ENCODE peak calls at places on chromosomes 13 and 19, in eight cellular contexts. One of them, this sample, is unnamed. For H3K36me3, the result is how much of the 10 kb centered on the place peaks cover.

GRCh38 chr19:913080-913748 is at the start of gene R3HDM4:
- DNase-seq in brain microvascular endothelial cell: no peak
- DNase-seq in right atrium auricular region: peak
- DNase-seq in neuronal stem cell: no peak
- DNase-seq in GM23248: peak
- DNase-seq in trophoblast cell: no peak
- DNase-seq in CD8-positive, alpha-beta T cell: peak
- DNase-seq in left lung: peak
- DNase-seq in this sample: no peak

GRCh38 chr13:83532809-83533208 is 349.5 kb downstream of the SLITRK1 start:
- DNase-seq in brain microvascular endothelial cell: no peak
- DNase-seq in right atrium auricular region: no peak
- DNase-seq in neuronal stem cell: no peak
- DNase-seq in GM23248: no peak
- DNase-seq in trophoblast cell: no peak
- DNase-seq in CD8-positive, alpha-beta T cell: no peak
- DNase-seq in left lung: no peak
- DNase-seq in this sample: no peak

GRCh38 chr19:36113895-36114762 is 546 bp downstream of the POLR2I start:
- DNase-seq in brain microvascular endothelial cell: peak
- DNase-seq in right atrium auricular region: no peak
- DNase-seq in neuronal stem cell: no peak
- DNase-seq in GM23248: peak
- DNase-seq in trophoblast cell: no peak
- DNase-seq in CD8-positive, alpha-beta T cell: no peak
- DNase-seq in left lung: peak
- DNase-seq in this sample: no peak

GRCh38 chr13:39051157-39051556 is 12.9 kb downstream of the NHLRC3 start:
- DNase-seq in brain microvascular endothelial cell: no peak
- DNase-seq in right atrium auricular region: no peak
- DNase-seq in neuronal stem cell: peak
- DNase-seq in GM23248: peak
- DNase-seq in trophoblast cell: no peak
- DNase-seq in CD8-positive, alpha-beta T cell: no peak
- DNase-seq in left lung: no peak
- DNase-seq in this sample: no peak

GRCh38 chr19:2477732-2478191 is 1.8 kb downstream of the GADD45B start:
- DNase-seq in brain microvascular endothelial cell: no peak
- DNase-seq in right atrium auricular region: no peak
- DNase-seq in neuronal stem cell: no peak
- DNase-seq in GM23248: peak
- DNase-seq in trophoblast cell: no peak
- DNase-seq in CD8-positive, alpha-beta T cell: no peak
- DNase-seq in left lung: peak
- DNase-seq in this sample: no peak

GRCh38 chr19:15469513-15470297 is 5.4 kb upstream of the RASAL3 start:
- DNase-seq in brain microvascular endothelial cell: no peak
- DNase-seq in right atrium auricular region: no peak
- DNase-seq in neuronal stem cell: no peak
- DNase-seq in GM23248: peak
- DNase-seq in trophoblast cell: no peak
- DNase-seq in CD8-positive, alpha-beta T cell: no peak
- DNase-seq in left lung: no peak
- DNase-seq in this sample: no peak

GRCh38 chr19:13025819-13026477 is 30.7 kb downstream of the NFIX start:
- DNase-seq in brain microvascular endothelial cell: no peak
- DNase-seq in right atrium auricular region: no peak
- DNase-seq in neuronal stem cell: no peak
- DNase-seq in GM23248: no peak
- DNase-seq in trophoblast cell: no peak
- DNase-seq in CD8-positive, alpha-beta T cell: no peak
- DNase-seq in left lung: no peak
- DNase-seq in this sample: no peak

GRCh38 chr13:23828866-23829265 is 60.3 kb downstream of the MIPEP start:
- DNase-seq in brain microvascular endothelial cell: no peak
- DNase-seq in right atrium auricular region: no peak
- DNase-seq in neuronal stem cell: no peak
- DNase-seq in GM23248: peak
- DNase-seq in trophoblast cell: no peak
- DNase-seq in CD8-positive, alpha-beta T cell: no peak
- DNase-seq in left lung: no peak
- DNase-seq in this sample: no peak

GRCh38 chr13:76455960-76456359 is 430.2 kb downstream of the KCTD12 start:
- DNase-seq in brain microvascular endothelial cell: peak
- DNase-seq in right atrium auricular region: no peak
- DNase-seq in neuronal stem cell: no peak
- DNase-seq in GM23248: no peak
- DNase-seq in trophoblast cell: no peak
- DNase-seq in CD8-positive, alpha-beta T cell: no peak
- DNase-seq in left lung: no peak
- DNase-seq in this sample: no peak

DNA sequence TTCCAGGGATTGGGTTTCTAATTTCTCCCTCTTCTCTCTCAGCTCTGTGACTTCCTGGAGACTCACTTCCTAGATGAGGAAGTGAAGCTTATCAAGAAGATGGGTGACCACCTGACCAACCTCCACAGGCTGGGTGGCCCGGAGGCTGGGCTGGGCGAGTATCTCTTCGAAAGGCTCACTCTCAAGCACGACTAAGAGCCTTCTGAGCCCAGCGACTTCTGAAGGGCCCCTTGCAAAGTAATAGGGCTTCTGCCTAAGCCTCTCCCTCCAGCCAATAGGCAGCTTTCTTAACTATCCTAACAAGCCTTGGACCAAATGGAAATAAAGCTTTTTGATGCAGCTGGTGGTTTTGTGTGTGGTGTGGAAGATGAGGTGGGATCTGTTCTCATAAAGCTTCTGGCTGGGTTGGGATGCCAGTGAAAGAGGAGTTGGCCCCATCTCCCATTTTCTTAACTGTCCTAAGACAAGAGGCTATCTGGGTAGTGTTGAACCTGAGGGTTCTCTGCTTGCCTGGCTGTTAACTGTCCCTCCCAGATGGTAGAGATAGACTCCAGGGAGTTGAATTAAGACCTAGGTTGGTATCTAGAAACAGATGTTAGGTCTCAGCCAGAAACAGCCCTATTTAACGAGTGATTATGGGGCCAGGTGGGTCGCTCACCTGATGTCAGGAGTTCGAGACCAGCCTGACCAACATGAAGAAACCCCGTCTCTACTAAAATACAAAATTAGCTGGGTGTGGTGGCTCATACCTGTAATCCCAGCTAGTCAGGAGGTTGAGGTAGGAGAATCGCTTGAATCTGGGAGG is 1.6 kb downstream of the FTL start:
- DNase-seq in brain microvascular endothelial cell: no peak
- DNase-seq in right atrium auricular region: no peak
- DNase-seq in neuronal stem cell: no peak
- DNase-seq in GM23248: peak
- DNase-seq in trophoblast cell: no peak
- DNase-seq in CD8-positive, alpha-beta T cell: no peak
- DNase-seq in left lung: no peak
- DNase-seq in this sample: no peak
- H3K36me3 ChIP-seq in brain microvascular endothelial cell: half or more
- H3K36me3 ChIP-seq in right atrium auricular region: under half
- H3K36me3 ChIP-seq in neuronal stem cell: half or more
- H3K36me3 ChIP-seq in GM23248: under half
- H3K36me3 ChIP-seq in trophoblast cell: under half
- H3K36me3 ChIP-seq in CD8-positive, alpha-beta T cell: under half
- H3K36me3 ChIP-seq in left lung: half or more
- H3K36me3 ChIP-seq in this sample: under half

GRCh38 chr19:34189199-34189916 is 17.1 kb downstream of the LSM14A start:
- DNase-seq in brain microvascular endothelial cell: no peak
- DNase-seq in right atrium auricular region: no peak
- DNase-seq in neuronal stem cell: no peak
- DNase-seq in GM23248: no peak
- DNase-seq in trophoblast cell: peak
- DNase-seq in CD8-positive, alpha-beta T cell: no peak
- DNase-seq in left lung: no peak
- DNase-seq in this sample: no peak

GRCh38 chr19:34193439-34193838 is 21.1 kb downstream of the LSM14A start:
- DNase-seq in brain microvascular endothelial cell: no peak
- DNase-seq in right atrium auricular region: no peak
- DNase-seq in neuronal stem cell: no peak
- DNase-seq in GM23248: no peak
- DNase-seq in trophoblast cell: no peak
- DNase-seq in CD8-positive, alpha-beta T cell: no peak
- DNase-seq in left lung: no peak
- DNase-seq in this sample: no peak

GRCh38 chr19:34191355-34191962 is 19.2 kb downstream of the LSM14A start:
- DNase-seq in brain microvascular endothelial cell: no peak
- DNase-seq in right atrium auricular region: no peak
- DNase-seq in neuronal stem cell: no peak
- DNase-seq in GM23248: no peak
- DNase-seq in trophoblast cell: no peak
- DNase-seq in CD8-positive, alpha-beta T cell: no peak
- DNase-seq in left lung: no peak
- DNase-seq in this sample: no peak

GRCh38 chr19:34189917-34190425 is 17.7 kb downstream of the LSM14A start:
- DNase-seq in brain microvascular endothelial cell: peak
- DNase-seq in right atrium auricular region: no peak
- DNase-seq in neuronal stem cell: no peak
- DNase-seq in GM23248: no peak
- DNase-seq in trophoblast cell: no peak
- DNase-seq in CD8-positive, alpha-beta T cell: no peak
- DNase-seq in left lung: no peak
- DNase-seq in this sample: no peak

GRCh38 chr19:34193876-34194275 is 21.6 kb downstream of the LSM14A start:
- DNase-seq in brain microvascular endothelial cell: no peak
- DNase-seq in right atrium auricular region: no peak
- DNase-seq in neuronal stem cell: no peak
- DNase-seq in GM23248: no peak
- DNase-seq in trophoblast cell: no peak
- DNase-seq in CD8-positive, alpha-beta T cell: no peak
- DNase-seq in left lung: no peak
- DNase-seq in this sample: no peak
- H3K36me3 ChIP-seq in brain microvascular endothelial cell: under half
- H3K36me3 ChIP-seq in right atrium auricular region: under half
- H3K36me3 ChIP-seq in neuronal stem cell: half or more
- H3K36me3 ChIP-seq in GM23248: under half
- H3K36me3 ChIP-seq in trophoblast cell: under half
- H3K36me3 ChIP-seq in CD8-positive, alpha-beta T cell: under half
- H3K36me3 ChIP-seq in left lung: half or more
- H3K36me3 ChIP-seq in this sample: under half

DNA sequence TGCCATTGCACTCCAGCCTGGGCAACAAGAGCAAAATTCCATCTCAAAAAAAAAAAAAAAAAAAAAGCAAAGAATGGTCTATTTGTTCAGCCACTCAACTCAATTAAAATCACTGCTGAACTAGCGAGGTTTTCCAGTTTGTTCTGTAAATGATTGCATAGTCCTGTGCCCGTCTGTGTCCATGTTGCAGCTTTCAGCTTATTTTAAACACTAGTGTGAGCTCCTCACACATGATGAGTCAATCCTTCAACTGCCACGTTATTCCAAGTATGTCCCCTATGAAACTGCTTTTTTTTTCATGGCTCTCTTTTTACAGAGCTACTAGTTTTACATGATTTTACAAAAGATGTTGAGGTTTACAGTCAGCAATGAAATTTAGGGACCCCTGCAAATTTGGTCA is 12.2 kb downstream of the SUGP2 start:
- DNase-seq in brain microvascular endothelial cell: peak
- DNase-seq in right atrium auricular region: no peak
- DNase-seq in neuronal stem cell: no peak
- DNase-seq in GM23248: peak
- DNase-seq in trophoblast cell: peak
- DNase-seq in CD8-positive, alpha-beta T cell: no peak
- DNase-seq in left lung: no peak
- DNase-seq in this sample: no peak
- H3K36me3 ChIP-seq in brain microvascular endothelial cell: half or more
- H3K36me3 ChIP-seq in right atrium auricular region: half or more
- H3K36me3 ChIP-seq in neuronal stem cell: half or more
- H3K36me3 ChIP-seq in GM23248: half or more
- H3K36me3 ChIP-seq in trophoblast cell: half or more
- H3K36me3 ChIP-seq in CD8-positive, alpha-beta T cell: under half
- H3K36me3 ChIP-seq in left lung: half or more
- H3K36me3 ChIP-seq in this sample: under half

GRCh38 chr19:49870309-49870901 is 3.0 kb upstream of the PNKP start:
- DNase-seq in brain microvascular endothelial cell: no peak
- DNase-seq in right atrium auricular region: no peak
- DNase-seq in neuronal stem cell: no peak
- DNase-seq in GM23248: no peak
- DNase-seq in trophoblast cell: no peak
- DNase-seq in CD8-positive, alpha-beta T cell: no peak
- DNase-seq in left lung: no peak
- DNase-seq in this sample: no peak

GRCh38 chr19:49873834-49874233 is 3.3 kb downstream of the AKT1S1 start:
- DNase-seq in brain microvascular endothelial cell: no peak
- DNase-seq in right atrium auricular region: no peak
- DNase-seq in neuronal stem cell: no peak
- DNase-seq in GM23248: no peak
- DNase-seq in trophoblast cell: no peak
- DNase-seq in CD8-positive, alpha-beta T cell: no peak
- DNase-seq in left lung: no peak
- DNase-seq in this sample: no peak

GRCh38 chr19:49873149-49873521 is 4.0 kb downstream of the AKT1S1 start:
- DNase-seq in brain microvascular endothelial cell: no peak
- DNase-seq in right atrium auricular region: no peak
- DNase-seq in neuronal stem cell: no peak
- DNase-seq in GM23248: no peak
- DNase-seq in trophoblast cell: no peak
- DNase-seq in CD8-positive, alpha-beta T cell: no peak
- DNase-seq in left lung: no peak
- DNase-seq in this sample: no peak

GRCh38 chr19:49871349-49871985 is 4.1 kb upstream of the PNKP start:
- DNase-seq in brain microvascular endothelial cell: no peak
- DNase-seq in right atrium auricular region: no peak
- DNase-seq in neuronal stem cell: no peak
- DNase-seq in GM23248: peak
- DNase-seq in trophoblast cell: no peak
- DNase-seq in CD8-positive, alpha-beta T cell: no peak
- DNase-seq in left lung: no peak
- DNase-seq in this sample: no peak

DNA sequence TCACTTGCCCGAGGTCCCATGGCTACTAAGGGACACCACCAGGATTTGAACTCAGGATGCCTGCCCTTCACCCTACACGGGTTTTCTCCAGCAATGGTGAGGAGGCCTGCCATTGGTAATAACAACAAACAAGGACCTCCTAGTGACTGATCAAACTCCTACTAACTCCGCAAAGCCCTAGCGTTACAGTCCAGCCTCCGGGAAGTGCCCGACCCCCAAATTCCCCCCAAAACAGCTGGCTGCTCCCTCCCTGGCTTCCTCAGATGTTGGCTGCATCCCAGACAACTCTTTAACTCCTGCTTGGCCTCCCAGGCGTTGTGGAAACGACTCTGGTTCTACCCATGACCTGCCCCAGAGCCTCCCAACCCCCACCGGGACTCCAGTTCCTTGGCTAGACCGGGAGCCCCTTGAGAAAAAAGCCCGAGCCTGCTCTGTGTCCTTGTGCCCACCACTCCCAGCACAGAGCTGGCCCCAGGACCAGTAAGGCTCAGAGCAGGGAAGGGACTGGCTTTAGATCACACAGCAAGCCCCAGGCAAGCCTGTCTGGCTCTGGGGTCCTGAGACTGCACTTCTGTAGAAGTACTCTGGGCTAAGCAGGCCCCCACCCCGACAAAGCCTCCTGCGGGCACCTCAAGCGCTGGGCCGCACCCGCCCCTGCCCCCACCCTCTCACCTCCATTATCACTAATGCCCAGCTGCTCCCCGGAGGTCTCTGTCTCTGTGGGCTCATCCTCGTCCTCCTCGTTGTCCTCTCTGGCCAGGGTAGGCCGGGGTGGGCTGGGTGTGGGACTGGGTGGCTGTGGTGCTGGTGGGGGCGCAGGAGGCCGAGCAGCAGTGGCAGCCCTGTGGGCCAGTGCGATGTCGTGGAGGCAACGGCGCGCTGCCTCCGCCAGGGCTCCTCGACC is 4.7 kb downstream of the AKT1S1 start:
- DNase-seq in brain microvascular endothelial cell: no peak
- DNase-seq in right atrium auricular region: no peak
- DNase-seq in neuronal stem cell: no peak
- DNase-seq in GM23248: no peak
- DNase-seq in trophoblast cell: no peak
- DNase-seq in CD8-positive, alpha-beta T cell: no peak
- DNase-seq in left lung: no peak
- DNase-seq in this sample: no peak
- H3K36me3 ChIP-seq in brain microvascular endothelial cell: under half
- H3K36me3 ChIP-seq in right atrium auricular region: under half
- H3K36me3 ChIP-seq in neuronal stem cell: under half
- H3K36me3 ChIP-seq in GM23248: under half
- H3K36me3 ChIP-seq in trophoblast cell: under half
- H3K36me3 ChIP-seq in CD8-positive, alpha-beta T cell: under half
- H3K36me3 ChIP-seq in left lung: under half
- H3K36me3 ChIP-seq in this sample: under half

This sample was measured in Panc1.